ENCODE peak calls at places on chromosomes 13 and 19, in six cellular contexts. G is lung, F is astrocyte of the spinal cord, V is thoracic aorta, S is glutamatergic neuron, R is left ventricle myocardium inferior. U is an unnamed sample.

GRCh38 chr19:30224689-30225606 is 147.2 kb upstream of the ZNF536 start:
- DNase-seq in G (no peak), F (no peak), V (no peak), S (peak), R (no peak), U (no peak)

GRCh38 chr13:103224804-103225203 is 158.6 kb upstream of the SLC10A2 start:
- DNase-seq in G (no peak), F (no peak), V (no peak), S (no peak), R (no peak), U (no peak)

GRCh38 chr19:44620667-44621066 is 7.3 kb downstream of the IGSF23 start:
- DNase-seq in G (no peak), F (no peak), V (no peak), S (no peak), R (no peak), U (no peak)

GRCh38 chr19:8045872-8046568 is 6.5 kb upstream of the CCL25 start:
- DNase-seq in G (no peak), F (no peak), V (no peak), S (no peak), R (no peak), U (no peak)

GRCh38 chr19:12202250-12202649 is 39.4 kb downstream of the ZNF136 start:
- DNase-seq in G (no peak), F (no peak), V (no peak), S (peak), R (peak), U (no peak)

GRCh38 chr13:72970956-72971355 is 87.8 kb upstream of the KLF5 start:
- DNase-seq in G (no peak), F (peak), V (no peak), S (no peak), R (no peak), U (no peak)

GRCh38 chr13:24851546-24851945 is 87.6 kb downstream of the RNF17 start:
- DNase-seq in G (no peak), F (no peak), V (no peak), S (no peak), R (no peak), U (no peak)

GRCh38 chr13:27975579-27976361 is 6.7 kb upstream of the CDX2 start:
- DNase-seq in G (no peak), F (no peak), V (no peak), S (peak), R (no peak), U (peak)

GRCh38 chr13:107650081-107650701 is 565.1 kb downstream of the LIG4 start:
- DNase-seq in G (peak), F (peak), V (no peak), S (peak), R (peak), U (peak)

GRCh38 chr13:50969691-50970090 is 60.1 kb downstream of the RNASEH2B start:
- DNase-seq in G (no peak), F (peak), V (no peak), S (peak), R (no peak), U (no peak)

DNA sequence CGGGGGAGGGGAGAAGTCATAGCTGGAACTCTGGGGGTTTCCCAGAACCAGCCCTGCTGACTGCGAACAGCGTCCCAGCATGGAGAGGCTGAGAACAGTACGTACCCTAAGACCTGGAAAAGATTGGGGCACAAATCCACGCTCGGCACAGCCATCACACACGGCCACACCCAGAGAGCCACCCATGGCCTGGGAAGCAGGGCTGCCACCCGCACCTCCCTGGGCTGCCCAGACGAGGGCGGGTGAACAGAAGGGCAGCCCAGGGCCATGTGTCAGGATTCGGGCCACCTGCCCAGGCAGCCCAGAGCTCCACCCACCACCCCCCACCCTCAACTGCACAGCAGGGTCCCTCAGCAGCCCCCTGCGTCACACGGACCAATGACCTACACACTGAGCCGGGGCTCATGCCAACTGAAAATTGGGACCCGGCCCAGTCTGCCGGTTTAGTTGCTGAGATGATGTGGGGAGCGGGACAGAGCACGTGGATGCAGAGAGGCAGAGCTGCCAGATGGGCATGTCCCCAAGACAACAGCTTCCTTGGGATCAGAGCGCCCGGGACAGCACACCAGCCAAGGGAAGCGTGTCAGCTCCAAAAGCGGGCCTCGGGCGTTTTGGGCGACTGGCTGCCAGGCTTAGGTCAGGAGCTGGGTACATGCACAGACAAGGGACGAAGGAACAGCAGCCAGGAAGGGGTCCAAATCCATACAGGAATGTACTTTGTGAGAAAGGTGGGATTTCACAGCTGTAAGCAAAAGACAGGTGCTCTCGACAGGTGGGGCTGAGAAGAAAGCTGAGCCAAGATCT is 8.4 kb downstream of the UBXN6 start:
- DNase-seq in G (no peak), F (no peak), V (no peak), S (no peak), R (peak), U (no peak)
- TF ChIP-seq CTCF in G (no peak), F (no peak), V (no peak), S (no peak), R (peak), U (no peak)

DNA sequence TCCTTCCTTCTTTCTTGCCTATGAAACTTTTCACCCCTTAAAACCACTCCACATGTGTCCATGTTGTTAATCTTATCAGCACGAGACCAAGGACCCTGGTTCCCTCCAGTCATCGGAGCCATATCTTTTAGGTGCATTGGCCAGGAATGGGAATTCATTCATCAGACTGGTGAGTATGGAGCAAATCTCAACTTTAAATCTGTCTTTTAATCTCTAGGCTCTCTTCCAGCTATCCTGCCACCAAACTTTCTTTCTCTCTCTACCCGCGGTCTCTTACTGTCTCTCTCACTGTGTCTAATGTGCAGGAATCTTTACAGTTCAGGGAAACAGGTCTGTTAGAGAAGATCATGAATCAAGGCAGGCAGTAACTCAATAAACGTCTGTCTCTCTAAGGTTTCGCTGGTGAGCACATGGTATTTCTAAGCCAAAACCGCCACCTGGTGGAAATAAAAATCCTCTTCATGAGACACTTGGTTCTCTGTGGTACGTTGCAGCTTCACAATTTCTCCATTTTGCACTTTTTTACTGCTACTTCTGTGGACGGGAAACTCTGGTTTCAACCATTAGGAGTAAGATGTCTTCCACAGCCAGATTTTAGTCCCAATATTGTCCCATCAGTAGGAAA is 16.1 kb downstream of the LGALS16 start:
- DNase-seq in G (peak), F (peak), V (no peak), S (no peak), R (no peak), U (no peak)
- TF ChIP-seq CTCF in G (peak), F (peak), V (no peak), S (peak), R (peak), U (peak)

GRCh38 chr13:77509221-77509620 is 26.3 kb upstream of the SCEL start:
- DNase-seq in G (no peak), F (peak), V (no peak), S (no peak), R (no peak), U (no peak)
- TF ChIP-seq CTCF in G (no peak), F (no peak), V (no peak), S (no peak), R (no peak), U (no peak)

DNA sequence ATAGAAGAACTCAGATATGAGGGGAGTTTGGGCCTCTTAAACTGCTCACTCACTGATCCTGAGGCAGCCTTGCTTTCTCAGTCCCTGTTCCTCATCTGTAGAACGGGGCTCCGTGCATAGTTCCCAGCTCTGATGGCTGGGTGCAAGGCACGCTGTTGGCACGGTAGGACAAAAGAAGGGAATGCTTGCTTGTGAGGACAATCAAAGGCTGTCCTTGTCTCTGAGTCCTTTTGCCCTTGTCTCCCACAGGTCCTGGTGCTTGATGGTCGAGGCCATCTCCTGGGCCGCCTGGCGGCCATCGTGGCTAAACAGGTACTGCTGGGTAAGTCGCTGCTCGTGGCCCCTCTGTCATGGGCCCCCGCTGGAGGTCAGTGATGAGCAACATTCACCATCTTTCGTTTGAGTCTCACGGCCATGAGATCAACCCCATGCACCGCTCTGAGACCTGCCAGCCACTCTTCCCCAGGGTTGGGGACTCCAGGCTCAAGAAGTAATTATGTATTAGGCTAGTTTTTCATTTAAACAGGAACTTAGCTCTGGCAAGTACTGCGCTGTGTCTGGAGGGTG is 2.3 kb downstream of the RPL13A start:
- DNase-seq in G (no peak), F (no peak), V (no peak), S (no peak), R (no peak), U (no peak)
- TF ChIP-seq CTCF in G (no peak), F (no peak), V (no peak), S (no peak), R (no peak), U (no peak)

DNA sequence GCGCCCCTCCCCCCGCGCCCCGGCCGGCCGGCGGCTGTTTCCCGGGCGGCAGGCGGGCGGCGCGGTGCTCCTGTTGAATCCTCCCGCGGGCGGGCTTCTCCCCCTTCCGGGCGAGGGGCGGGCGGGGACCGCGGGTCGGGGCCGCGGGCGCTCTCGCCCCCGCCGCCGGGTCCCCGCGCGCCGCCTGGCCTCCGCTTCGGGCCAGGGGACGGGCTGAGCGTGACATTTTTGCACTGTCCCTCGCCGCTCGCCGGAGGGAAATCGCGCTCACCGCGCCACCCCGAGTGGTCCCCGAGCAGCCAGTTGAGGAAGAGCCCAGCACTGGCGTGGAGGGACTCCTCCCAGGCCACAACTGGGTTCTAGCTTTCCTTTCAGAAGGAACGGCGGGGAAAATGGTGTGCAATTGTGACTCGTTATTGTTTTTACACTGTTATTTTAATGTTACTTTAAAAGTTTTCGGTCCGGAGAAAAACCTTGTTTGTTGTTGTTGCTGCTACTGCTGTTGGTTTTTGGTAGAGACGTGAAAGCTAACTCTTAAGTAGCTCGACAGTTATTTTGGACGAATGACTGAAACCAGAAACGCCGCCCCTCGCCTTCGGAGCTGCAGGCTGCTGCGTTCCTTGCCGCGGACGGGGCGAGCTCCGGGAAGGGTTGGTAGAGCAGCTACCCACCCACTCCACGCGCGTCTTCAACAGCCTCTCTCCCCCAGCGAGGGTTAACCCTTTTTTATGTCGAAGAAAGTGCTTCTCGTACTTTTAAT is 942 bp downstream of the PDS5B start:
- DNase-seq in G (peak), F (peak), V (peak), S (peak), R (peak), U (peak)
- TF ChIP-seq CTCF in G (no peak), F (no peak), V (no peak), S (no peak), R (no peak), U (no peak)

DNA sequence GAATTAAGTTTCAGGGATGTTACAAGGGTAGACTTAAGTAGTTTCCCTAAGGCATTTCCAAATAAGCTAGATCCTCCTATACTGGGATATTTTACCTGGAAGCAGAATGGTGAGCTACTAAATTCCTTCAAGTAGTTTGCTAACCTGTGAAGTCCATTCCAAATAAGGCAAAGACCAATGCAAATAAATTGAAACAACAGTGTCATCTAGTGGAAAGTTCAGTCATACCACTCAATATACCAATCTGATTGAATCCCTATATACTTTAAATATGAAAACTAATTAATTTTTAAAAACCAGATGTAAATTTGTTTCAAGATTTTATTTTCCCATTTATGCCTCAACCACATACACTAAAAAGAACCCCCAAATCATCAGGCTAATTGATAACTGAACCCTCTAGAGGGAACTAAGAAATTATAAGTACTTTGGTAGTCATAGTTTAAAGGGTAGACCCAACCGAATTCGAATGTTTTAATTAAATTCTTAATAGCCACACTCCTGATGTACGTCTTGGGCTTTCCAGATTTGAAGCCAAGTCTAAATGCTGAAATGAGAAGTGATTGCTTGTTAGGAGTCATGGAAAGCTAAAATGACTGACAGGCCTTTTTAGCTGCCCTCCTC is 223.7 kb downstream of the TBC1D4 start:
- DNase-seq in G (no peak), F (peak), V (no peak), S (no peak), R (no peak), U (no peak)
- TF ChIP-seq CTCF in G (peak), F (peak), V (peak), S (peak), R (peak), U (peak)

GRCh38 chr19:772730-773436 is 22.0 kb downstream of the MISP start:
- DNase-seq in G (no peak), F (no peak), V (no peak), S (no peak), R (no peak), U (no peak)
- TF ChIP-seq CTCF in G (no peak), F (no peak), V (no peak), S (no peak), R (no peak), U (no peak)

DNA sequence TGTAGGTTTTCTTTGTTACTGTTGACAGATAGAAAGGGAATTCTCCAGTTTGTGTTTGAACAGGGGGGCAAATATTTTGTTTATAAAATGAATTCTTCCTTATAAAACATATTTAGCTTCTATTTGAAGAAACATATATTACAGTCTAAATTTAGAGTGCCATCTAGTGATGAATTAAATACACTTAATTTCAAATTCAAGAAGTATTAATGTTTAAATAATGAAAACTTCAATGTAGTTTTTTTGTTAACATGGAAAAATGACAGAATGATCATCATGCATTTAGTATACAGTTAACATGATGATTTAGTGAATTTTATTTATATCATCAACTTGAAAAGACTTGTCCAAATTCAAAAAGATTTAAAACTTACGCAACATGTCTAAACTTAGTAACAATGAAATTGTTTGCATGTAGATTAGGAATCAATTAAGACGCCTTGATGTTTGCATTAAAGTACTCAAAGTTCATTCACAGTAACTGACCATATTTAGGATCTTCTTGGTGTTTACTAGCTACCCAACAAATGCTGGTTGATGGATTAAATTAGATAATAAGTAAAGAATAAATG is 765.9 kb upstream of the SLITRK1 start:
- DNase-seq in G (no peak), F (no peak), V (no peak), S (no peak), R (no peak), U (no peak)
- TF ChIP-seq CTCF in G (no peak), F (no peak), V (peak), S (no peak), R (peak), U (no peak)